ENCODE peak calls at places on chromosome 12, in seven cellular contexts. P, J, Z, D, V, Q and N are unnamed samples.

GRCh38 chr12:30100736-30101135 is 317.0 kb upstream of the TMTC1 start:
- DNase-seq in V (no peak), J (no peak), Z (no peak), Q (no peak), D (no peak), P (no peak), N (no peak)

GRCh38 chr12:67826148-67826547 is 163.1 kb upstream of the IFNG-AS1 start:
- DNase-seq in V (no peak), P (no peak), Q (no peak), Z (peak), D (no peak), J (peak), N (no peak)

GRCh38 chr12:2858334-2858733 is 1.5 kb upstream of the TEX52 start:
- DNase-seq in J (no peak), D (no peak), Q (peak), V (no peak), P (no peak), Z (no peak), N (no peak)

GRCh38 chr12:107650977-107651376 is 34.6 kb upstream of the PWP1 start:
- DNase-seq in Z (no peak), Q (no peak), P (no peak), J (no peak), V (no peak), D (no peak), N (no peak)

GRCh38 chr12:57334219-57334618 is 83.2 kb upstream of the STAC3 start:
- DNase-seq in V (no peak), D (no peak), Z (no peak), Q (no peak), J (no peak), P (no peak), N (no peak)

GRCh38 chr12:126776047-126776446 is 1490.9 kb upstream of the TMEM132C start:
- DNase-seq in Q (no peak), P (no peak), J (no peak), D (no peak), V (no peak), Z (no peak), N (no peak)

GRCh38 chr12:31498424-31498823 is 92.5 kb downstream of the DENND5B start:
- DNase-seq in V (no peak), Q (no peak), J (no peak), Z (no peak), P (no peak), D (no peak), N (no peak)

GRCh38 chr12:79373896-79374499 is 316.8 kb downstream of the PAWR start:
- DNase-seq in P (peak), Q (peak), Z (peak), D (no peak), V (peak), J (no peak), N (peak)

GRCh38 chr12:69688496-69689427 is 10.3 kb downstream of the BEST3 start:
- DNase-seq in J (peak), P (peak), V (no peak), D (peak), Q (peak), Z (peak), N (peak)

GRCh38 chr12:25855716-25856115 is 102.8 kb upstream of the RASSF8 start:
- DNase-seq in D (no peak), J (no peak), Z (peak), V (peak), Q (no peak), P (no peak), N (no peak)

GRCh38 chr12:40152783-40153383 is 47.0 kb upstream of the SLC2A13 start:
- DNase-seq in Q (peak), Z (peak), P (peak), V (peak), D (peak), J (peak), N (peak)

GRCh38 chr12:91355150-91356006 is 172.8 kb upstream of the DCN start:
- DNase-seq in Z (peak), V (peak), D (peak), Q (peak), J (peak), P (peak), N (peak)

GRCh38 chr12:47590771-47591368 is 115.0 kb downstream of the RPAP3 start:
- DNase-seq in Q (no peak), D (no peak), Z (no peak), V (no peak), J (no peak), P (no peak), N (no peak)

GRCh38 chr12:58803893-58804292 is 116.4 kb downstream of the LRIG3 start:
- DNase-seq in V (peak), D (no peak), Z (peak), Q (no peak), P (no peak), J (peak), N (no peak)

GRCh38 chr12:115343601-115344000 is 659.6 kb upstream of the TBX3 start:
- DNase-seq in D (no peak), V (no peak), J (no peak), Q (no peak), P (no peak), Z (peak), N (no peak)

GRCh38 chr12:44603701-44604100 is 272.4 kb downstream of the NELL2 start:
- DNase-seq in Q (peak), V (no peak), D (no peak), J (no peak), Z (no peak), P (no peak), N (no peak)

GRCh38 chr12:48980389-48980952 is 2.3 kb downstream of the WNT1 start:
- DNase-seq in D (no peak), V (no peak), Z (no peak), Q (peak), P (no peak), J (no peak), N (no peak)

GRCh38 chr12:116864371-116865160 is 16.7 kb downstream of the HRK start:
- DNase-seq in Q (no peak), D (no peak), V (no peak), J (peak), P (no peak), Z (peak), N (no peak)

GRCh38 chr12:31966558-31967205 is 7.5 kb downstream of the RESF1 start:
- DNase-seq in Q (peak), P (no peak), J (no peak), V (no peak), Z (no peak), D (no peak), N (no peak)

GRCh38 chr12:129789921-129790320 is 113.9 kb downstream of the TMEM132D start:
- DNase-seq in Z (no peak), Q (no peak), J (no peak), P (no peak), V (no peak), D (no peak), N (no peak)